ENCODE peak calls at places on chromosomes 7 and 10, in six cellular contexts. One of them, this sample, is unnamed. For H3K36me3, the result is how much of the 10 kb centered on the place peaks cover.

GRCh38 chr10:14601872-14602725 is 172.6 kb downstream of the FAM107B start:
- DNase-seq in neuronal stem cell: no peak
- DNase-seq in mesenchymal stem cell: peak
- DNase-seq in IMR-90: peak
- DNase-seq in mesendoderm: peak
- DNase-seq in H1: no peak
- DNase-seq in this sample: peak

GRCh38 chr7:85285502-85285901 is 98.6 kb upstream of the SEMA3D start:
- DNase-seq in neuronal stem cell: no peak
- DNase-seq in mesenchymal stem cell: no peak
- DNase-seq in IMR-90: no peak
- DNase-seq in mesendoderm: no peak
- DNase-seq in H1: no peak
- DNase-seq in this sample: no peak

GRCh38 chr7:101362334-101363195 is at the start of gene COL26A1:
- DNase-seq in neuronal stem cell: peak
- DNase-seq in mesenchymal stem cell: peak
- DNase-seq in IMR-90: no peak
- DNase-seq in mesendoderm: peak
- DNase-seq in H1: no peak
- DNase-seq in this sample: peak

GRCh38 chr7:155338632-155339320 is 41.1 kb downstream of the INSIG1 start:
- DNase-seq in neuronal stem cell: no peak
- DNase-seq in mesenchymal stem cell: no peak
- DNase-seq in IMR-90: no peak
- DNase-seq in mesendoderm: no peak
- DNase-seq in H1: no peak
- DNase-seq in this sample: no peak

GRCh38 chr7:95180-95862 is 97.0 kb upstream of the FAM20C start:
- DNase-seq in neuronal stem cell: no peak
- DNase-seq in mesenchymal stem cell: no peak
- DNase-seq in IMR-90: peak
- DNase-seq in mesendoderm: no peak
- DNase-seq in H1: no peak
- DNase-seq in this sample: no peak

GRCh38 chr10:32379314-32379949 is 32.5 kb upstream of the EPC1 start:
- DNase-seq in neuronal stem cell: peak
- DNase-seq in mesenchymal stem cell: peak
- DNase-seq in IMR-90: peak
- DNase-seq in mesendoderm: peak
- DNase-seq in H1: no peak
- DNase-seq in this sample: peak

GRCh38 chr10:34526758-34527730 is 288.1 kb downstream of the PARD3 start:
- DNase-seq in neuronal stem cell: peak
- DNase-seq in mesenchymal stem cell: peak
- DNase-seq in IMR-90: peak
- DNase-seq in mesendoderm: peak
- DNase-seq in H1: peak
- DNase-seq in this sample: peak

GRCh38 chr7:5421626-5422323 is 1.9 kb downstream of the TNRC18 start:
- DNase-seq in neuronal stem cell: no peak
- DNase-seq in mesenchymal stem cell: peak
- DNase-seq in IMR-90: peak
- DNase-seq in mesendoderm: peak
- DNase-seq in H1: no peak
- DNase-seq in this sample: peak

GRCh38 chr10:63553031-63553430 is 31.8 kb downstream of the REEP3 start:
- DNase-seq in neuronal stem cell: no peak
- DNase-seq in mesenchymal stem cell: peak
- DNase-seq in IMR-90: peak
- DNase-seq in mesendoderm: no peak
- DNase-seq in H1: no peak
- DNase-seq in this sample: peak

GRCh38 chr10:57338823-57339558 is 928.7 kb downstream of the IPMK start:
- DNase-seq in neuronal stem cell: peak
- DNase-seq in mesenchymal stem cell: peak
- DNase-seq in IMR-90: peak
- DNase-seq in mesendoderm: peak
- DNase-seq in H1: no peak
- DNase-seq in this sample: peak

GRCh38 chr7:748446-748845 is 21.4 kb upstream of the PRKAR1B start:
- DNase-seq in neuronal stem cell: no peak
- DNase-seq in mesenchymal stem cell: no peak
- DNase-seq in IMR-90: no peak
- DNase-seq in mesendoderm: no peak
- DNase-seq in H1: no peak
- DNase-seq in this sample: no peak

GRCh38 chr7:112306903-112307302 is 100.4 kb downstream of the ZNF277 start:
- DNase-seq in neuronal stem cell: no peak
- DNase-seq in mesenchymal stem cell: no peak
- DNase-seq in IMR-90: no peak
- DNase-seq in mesendoderm: no peak
- DNase-seq in H1: no peak
- DNase-seq in this sample: no peak

GRCh38 chr7:101952355-101953247 is 135.2 kb downstream of the CUX1 start:
- DNase-seq in neuronal stem cell: no peak
- DNase-seq in mesenchymal stem cell: peak
- DNase-seq in IMR-90: peak
- DNase-seq in mesendoderm: no peak
- DNase-seq in H1: no peak
- DNase-seq in this sample: peak

GRCh38 chr10:102117391-102118159 is 2.6 kb downstream of the LDB1 start:
- DNase-seq in neuronal stem cell: peak
- DNase-seq in mesenchymal stem cell: peak
- DNase-seq in IMR-90: peak
- DNase-seq in mesendoderm: peak
- DNase-seq in H1: no peak
- DNase-seq in this sample: no peak

GRCh38 chr7:131905574-131905973 is 349.1 kb upstream of the PODXL start:
- DNase-seq in neuronal stem cell: no peak
- DNase-seq in mesenchymal stem cell: no peak
- DNase-seq in IMR-90: no peak
- DNase-seq in mesendoderm: no peak
- DNase-seq in H1: no peak
- DNase-seq in this sample: no peak

GRCh38 chr7:131586259-131586658 is 29.8 kb upstream of the PODXL start:
- DNase-seq in neuronal stem cell: no peak
- DNase-seq in mesenchymal stem cell: no peak
- DNase-seq in IMR-90: no peak
- DNase-seq in mesendoderm: peak
- DNase-seq in H1: no peak
- DNase-seq in this sample: peak

GRCh38 chr10:44006826-44007225 is 358.1 kb upstream of the ZNF32 start:
- DNase-seq in neuronal stem cell: no peak
- DNase-seq in mesenchymal stem cell: peak
- DNase-seq in IMR-90: peak
- DNase-seq in mesendoderm: no peak
- DNase-seq in H1: no peak
- DNase-seq in this sample: no peak

GRCh38 chr7:108805808-108806397 is 236.2 kb downstream of the DNAJB9 start:
- DNase-seq in neuronal stem cell: no peak
- DNase-seq in mesenchymal stem cell: peak
- DNase-seq in IMR-90: peak
- DNase-seq in mesendoderm: peak
- DNase-seq in H1: no peak
- DNase-seq in this sample: peak

GRCh38 chr10:4837551-4837950 is 11.5 kb downstream of the AKR1E2 start:
- DNase-seq in neuronal stem cell: no peak
- DNase-seq in mesenchymal stem cell: no peak
- DNase-seq in IMR-90: no peak
- DNase-seq in mesendoderm: no peak
- DNase-seq in H1: no peak
- DNase-seq in this sample: no peak

GRCh38 chr10:76324283-76324682 is 892.9 kb downstream of the LRMDA start:
- DNase-seq in neuronal stem cell: no peak
- DNase-seq in mesenchymal stem cell: no peak
- DNase-seq in IMR-90: no peak
- DNase-seq in mesendoderm: no peak
- DNase-seq in H1: no peak
- DNase-seq in this sample: no peak

GRCh38 chr10:112689327-112689726 is 242.3 kb downstream of the VTI1A start:
- DNase-seq in neuronal stem cell: peak
- DNase-seq in mesenchymal stem cell: peak
- DNase-seq in IMR-90: peak
- DNase-seq in mesendoderm: peak
- DNase-seq in H1: no peak
- DNase-seq in this sample: no peak

GRCh38 chr7:83655951-83656556 is 7.1 kb upstream of the SEMA3E start:
- DNase-seq in neuronal stem cell: no peak
- DNase-seq in mesenchymal stem cell: peak
- DNase-seq in IMR-90: peak
- DNase-seq in mesendoderm: peak
- DNase-seq in H1: no peak
- DNase-seq in this sample: peak

GRCh38 chr7:146359181-146359580 is 242.6 kb downstream of the CNTNAP2 start:
- DNase-seq in neuronal stem cell: no peak
- DNase-seq in mesenchymal stem cell: no peak
- DNase-seq in IMR-90: no peak
- DNase-seq in mesendoderm: no peak
- DNase-seq in H1: no peak
- DNase-seq in this sample: no peak

GRCh38 chr7:117202511-117202910 is 120.3 kb downstream of the WNT2 start:
- DNase-seq in neuronal stem cell: no peak
- DNase-seq in mesenchymal stem cell: no peak
- DNase-seq in IMR-90: peak
- DNase-seq in mesendoderm: no peak
- DNase-seq in H1: no peak
- DNase-seq in this sample: no peak

DNA sequence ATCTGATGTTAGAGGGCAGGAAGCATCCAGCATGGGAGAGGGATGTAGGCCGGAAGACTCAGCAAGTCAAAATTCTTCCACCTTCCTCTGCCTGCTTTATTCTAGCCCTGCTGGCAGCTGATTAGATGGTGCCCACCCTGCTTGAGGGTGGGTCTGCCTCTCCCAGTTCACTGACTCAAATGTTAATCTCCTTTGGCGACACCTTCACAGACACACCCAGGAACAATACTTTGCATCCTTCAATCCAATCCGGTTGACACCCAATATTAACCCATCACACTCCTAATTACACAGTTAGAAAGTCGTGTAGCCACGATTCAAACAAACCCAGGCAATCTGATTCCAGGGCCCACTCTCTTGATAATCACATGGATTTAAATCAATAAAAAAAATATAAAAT is 433.9 kb upstream of the LRGUK start:
- DNase-seq in neuronal stem cell: no peak
- DNase-seq in mesenchymal stem cell: no peak
- DNase-seq in IMR-90: no peak
- DNase-seq in mesendoderm: no peak
- DNase-seq in H1: no peak
- DNase-seq in this sample: no peak
- H3K36me3 ChIP-seq in neuronal stem cell: under half
- H3K36me3 ChIP-seq in mesenchymal stem cell: under half
- H3K36me3 ChIP-seq in IMR-90: under half
- H3K36me3 ChIP-seq in mesendoderm: under half
- H3K36me3 ChIP-seq in H1: under half
- H3K36me3 ChIP-seq in this sample: under half

GRCh38 chr10:5988336-5988920 is 11.1 kb upstream of the IL15RA start:
- DNase-seq in neuronal stem cell: no peak
- DNase-seq in mesenchymal stem cell: no peak
- DNase-seq in IMR-90: no peak
- DNase-seq in mesendoderm: no peak
- DNase-seq in H1: no peak
- DNase-seq in this sample: no peak

GRCh38 chr10:5991708-5992107 is 14.4 kb upstream of the IL15RA start:
- DNase-seq in neuronal stem cell: no peak
- DNase-seq in mesenchymal stem cell: no peak
- DNase-seq in IMR-90: no peak
- DNase-seq in mesendoderm: no peak
- DNase-seq in H1: no peak
- DNase-seq in this sample: no peak

GRCh38 chr10:5987747-5988146 is 10.4 kb upstream of the IL15RA start:
- DNase-seq in neuronal stem cell: no peak
- DNase-seq in mesenchymal stem cell: no peak
- DNase-seq in IMR-90: no peak
- DNase-seq in mesendoderm: no peak
- DNase-seq in H1: no peak
- DNase-seq in this sample: no peak

GRCh38 chr10:5996696-5997095 is 19.4 kb upstream of the IL15RA start:
- DNase-seq in neuronal stem cell: peak
- DNase-seq in mesenchymal stem cell: no peak
- DNase-seq in IMR-90: no peak
- DNase-seq in mesendoderm: no peak
- DNase-seq in H1: no peak
- DNase-seq in this sample: no peak

DNA sequence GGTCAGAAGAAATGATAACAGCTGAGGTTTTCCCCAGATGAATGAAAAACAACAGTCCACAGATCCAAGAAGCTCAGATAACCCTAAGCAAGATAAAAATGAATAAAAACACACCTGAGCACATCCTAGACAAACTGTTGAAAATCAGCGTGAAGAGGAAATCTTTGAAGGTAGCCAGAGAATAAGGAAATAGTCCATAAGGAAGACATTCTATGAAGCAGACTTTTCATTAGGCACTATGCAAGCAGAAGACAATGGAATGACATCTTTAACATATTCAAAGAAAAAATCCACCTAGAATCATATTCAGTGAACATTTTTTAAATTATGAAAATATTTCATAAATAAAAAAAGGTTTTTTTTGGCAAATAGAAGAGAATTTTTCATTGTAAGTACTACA is 15.1 kb upstream of the IL15RA start:
- DNase-seq in neuronal stem cell: no peak
- DNase-seq in mesenchymal stem cell: no peak
- DNase-seq in IMR-90: no peak
- DNase-seq in mesendoderm: no peak
- DNase-seq in H1: no peak
- DNase-seq in this sample: no peak
- H2AK5ac ChIP-seq in neuronal stem cell: no peak
- H2AK5ac ChIP-seq in mesenchymal stem cell: no peak
- H2AK5ac ChIP-seq in IMR-90: no peak
- H2AK5ac ChIP-seq in mesendoderm: no peak
- H2AK5ac ChIP-seq in H1: no peak
- H2AK5ac ChIP-seq in this sample: no peak

DNA sequence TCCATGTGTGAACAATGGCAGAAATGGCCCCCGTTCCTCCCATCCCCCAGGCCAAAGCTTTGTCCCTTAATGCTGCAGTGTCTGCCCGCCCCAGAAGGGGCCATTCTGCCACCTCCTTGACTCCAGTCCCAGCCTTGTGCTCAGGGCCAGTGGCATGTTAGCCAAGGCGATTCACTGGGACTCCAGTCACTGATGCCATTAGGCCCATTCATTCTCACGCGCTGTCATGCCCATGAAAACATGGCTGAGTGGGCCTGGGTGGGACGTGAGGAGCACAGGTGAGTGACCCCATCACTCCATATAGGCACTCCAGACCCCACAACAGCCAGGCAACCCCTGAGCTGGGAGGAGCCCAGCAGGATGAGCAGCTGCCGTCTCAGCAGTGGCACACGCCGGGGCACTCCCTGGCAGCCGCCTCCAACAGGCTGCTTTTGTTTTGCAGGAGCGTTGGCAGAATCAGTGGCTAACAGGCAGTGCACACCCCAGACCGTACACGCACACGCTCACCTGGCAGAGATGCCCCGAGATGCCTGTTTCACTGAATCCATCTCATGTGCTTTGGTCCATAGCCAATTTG is 79.5 kb downstream of the TCERG1L start:
- DNase-seq in neuronal stem cell: no peak
- DNase-seq in mesenchymal stem cell: no peak
- DNase-seq in IMR-90: no peak
- DNase-seq in mesendoderm: peak
- DNase-seq in H1: no peak
- DNase-seq in this sample: no peak
- H3K36me3 ChIP-seq in neuronal stem cell: under half
- H3K36me3 ChIP-seq in mesenchymal stem cell: under half
- H3K36me3 ChIP-seq in IMR-90: under half
- H3K36me3 ChIP-seq in mesendoderm: under half
- H3K36me3 ChIP-seq in H1: under half
- H3K36me3 ChIP-seq in this sample: under half

GRCh38 chr7:3880221-3880935 is 579.3 kb downstream of the SDK1 start:
- DNase-seq in neuronal stem cell: no peak
- DNase-seq in mesenchymal stem cell: no peak
- DNase-seq in IMR-90: no peak
- DNase-seq in mesendoderm: no peak
- DNase-seq in H1: no peak
- DNase-seq in this sample: peak
- H2AK5ac ChIP-seq in neuronal stem cell: no peak
- H2AK5ac ChIP-seq in mesenchymal stem cell: no peak
- H2AK5ac ChIP-seq in IMR-90: no peak
- H2AK5ac ChIP-seq in mesendoderm: no peak
- H2AK5ac ChIP-seq in H1: no peak
- H2AK5ac ChIP-seq in this sample: no peak